ENCODE peak calls at places on chromosome 17, in nine cellular contexts. One of them, this sample, is unnamed.

GRCh38 chr17:77681820-77682219 is 276.7 kb upstream of the TNRC6C start:
- DNase-seq in astrocyte of the cerebellum: peak
- DNase-seq in glutamatergic neuron: no peak
- DNase-seq in endothelial cell: no peak
- DNase-seq in OCI-LY7: no peak
- DNase-seq in left ventricle myocardium inferior: peak
- DNase-seq in astrocyte of the spinal cord: no peak
- DNase-seq in transverse colon: peak
- DNase-seq in thoracic aorta: no peak
- DNase-seq in this sample: no peak

GRCh38 chr17:564526-564925 is 150.1 kb downstream of the VPS53 start:
- DNase-seq in astrocyte of the cerebellum: no peak
- DNase-seq in glutamatergic neuron: no peak
- DNase-seq in endothelial cell: no peak
- DNase-seq in OCI-LY7: no peak
- DNase-seq in left ventricle myocardium inferior: no peak
- DNase-seq in astrocyte of the spinal cord: no peak
- DNase-seq in transverse colon: no peak
- DNase-seq in thoracic aorta: no peak
- DNase-seq in this sample: no peak

GRCh38 chr17:75125984-75126383 is 5.6 kb downstream of the NT5C start:
- DNase-seq in astrocyte of the cerebellum: no peak
- DNase-seq in glutamatergic neuron: no peak
- DNase-seq in endothelial cell: no peak
- DNase-seq in OCI-LY7: peak
- DNase-seq in left ventricle myocardium inferior: no peak
- DNase-seq in astrocyte of the spinal cord: no peak
- DNase-seq in transverse colon: no peak
- DNase-seq in thoracic aorta: no peak
- DNase-seq in this sample: no peak

GRCh38 chr17:68718924-68719323 is 117.8 kb upstream of the FAM20A start:
- DNase-seq in astrocyte of the cerebellum: no peak
- DNase-seq in glutamatergic neuron: no peak
- DNase-seq in endothelial cell: no peak
- DNase-seq in OCI-LY7: no peak
- DNase-seq in left ventricle myocardium inferior: no peak
- DNase-seq in astrocyte of the spinal cord: no peak
- DNase-seq in transverse colon: no peak
- DNase-seq in thoracic aorta: no peak
- DNase-seq in this sample: no peak

GRCh38 chr17:4584125-4584834 is at the start of gene SMTNL2:
- DNase-seq in astrocyte of the cerebellum: no peak
- DNase-seq in glutamatergic neuron: peak
- DNase-seq in endothelial cell: peak
- DNase-seq in OCI-LY7: no peak
- DNase-seq in left ventricle myocardium inferior: peak
- DNase-seq in astrocyte of the spinal cord: no peak
- DNase-seq in transverse colon: no peak
- DNase-seq in thoracic aorta: no peak
- DNase-seq in this sample: no peak

GRCh38 chr17:81329279-81329926 is 34.3 kb upstream of the SLC38A10 start:
- DNase-seq in astrocyte of the cerebellum: peak
- DNase-seq in glutamatergic neuron: peak
- DNase-seq in endothelial cell: no peak
- DNase-seq in OCI-LY7: no peak
- DNase-seq in left ventricle myocardium inferior: peak
- DNase-seq in astrocyte of the spinal cord: peak
- DNase-seq in transverse colon: peak
- DNase-seq in thoracic aorta: no peak
- DNase-seq in this sample: peak

GRCh38 chr17:40986920-40987319 is 2.8 kb upstream of the KRT40 start:
- DNase-seq in astrocyte of the cerebellum: no peak
- DNase-seq in glutamatergic neuron: no peak
- DNase-seq in endothelial cell: no peak
- DNase-seq in OCI-LY7: no peak
- DNase-seq in left ventricle myocardium inferior: no peak
- DNase-seq in astrocyte of the spinal cord: no peak
- DNase-seq in transverse colon: no peak
- DNase-seq in thoracic aorta: no peak
- DNase-seq in this sample: no peak

GRCh38 chr17:42679492-42680330 is 1.9 kb downstream of the CCR10 start:
- DNase-seq in astrocyte of the cerebellum: no peak
- DNase-seq in glutamatergic neuron: peak
- DNase-seq in endothelial cell: peak
- DNase-seq in OCI-LY7: peak
- DNase-seq in left ventricle myocardium inferior: peak
- DNase-seq in astrocyte of the spinal cord: peak
- DNase-seq in transverse colon: peak
- DNase-seq in thoracic aorta: no peak
- DNase-seq in this sample: peak

GRCh38 chr17:56819431-56820145 is 14.1 kb downstream of the C17orf67 start:
- DNase-seq in astrocyte of the cerebellum: peak
- DNase-seq in glutamatergic neuron: peak
- DNase-seq in endothelial cell: peak
- DNase-seq in OCI-LY7: peak
- DNase-seq in left ventricle myocardium inferior: no peak
- DNase-seq in astrocyte of the spinal cord: peak
- DNase-seq in transverse colon: peak
- DNase-seq in thoracic aorta: no peak
- DNase-seq in this sample: no peak

GRCh38 chr17:5705081-5705875 is 121.0 kb upstream of the NLRP1 start:
- DNase-seq in astrocyte of the cerebellum: no peak
- DNase-seq in glutamatergic neuron: peak
- DNase-seq in endothelial cell: peak
- DNase-seq in OCI-LY7: peak
- DNase-seq in left ventricle myocardium inferior: no peak
- DNase-seq in astrocyte of the spinal cord: no peak
- DNase-seq in transverse colon: no peak
- DNase-seq in thoracic aorta: no peak
- DNase-seq in this sample: no peak

GRCh38 chr17:68390888-68391545 is 66.3 kb downstream of the WIPI1 start:
- DNase-seq in astrocyte of the cerebellum: no peak
- DNase-seq in glutamatergic neuron: no peak
- DNase-seq in endothelial cell: no peak
- DNase-seq in OCI-LY7: no peak
- DNase-seq in left ventricle myocardium inferior: no peak
- DNase-seq in astrocyte of the spinal cord: no peak
- DNase-seq in transverse colon: no peak
- DNase-seq in thoracic aorta: no peak
- DNase-seq in this sample: peak

GRCh38 chr17:57707892-57708291 is 37.2 kb downstream of the CCDC182 start:
- DNase-seq in astrocyte of the cerebellum: no peak
- DNase-seq in glutamatergic neuron: peak
- DNase-seq in endothelial cell: peak
- DNase-seq in OCI-LY7: no peak
- DNase-seq in left ventricle myocardium inferior: no peak
- DNase-seq in astrocyte of the spinal cord: no peak
- DNase-seq in transverse colon: no peak
- DNase-seq in thoracic aorta: no peak
- DNase-seq in this sample: no peak

GRCh38 chr17:72393553-72393952 is 272.7 kb downstream of the SOX9 start:
- DNase-seq in astrocyte of the cerebellum: no peak
- DNase-seq in glutamatergic neuron: no peak
- DNase-seq in endothelial cell: no peak
- DNase-seq in OCI-LY7: no peak
- DNase-seq in left ventricle myocardium inferior: no peak
- DNase-seq in astrocyte of the spinal cord: peak
- DNase-seq in transverse colon: no peak
- DNase-seq in thoracic aorta: no peak
- DNase-seq in this sample: no peak

GRCh38 chr17:77208217-77208808 is 67.5 kb downstream of the SEC14L1 start:
- DNase-seq in astrocyte of the cerebellum: peak
- DNase-seq in glutamatergic neuron: no peak
- DNase-seq in endothelial cell: peak
- DNase-seq in OCI-LY7: no peak
- DNase-seq in left ventricle myocardium inferior: no peak
- DNase-seq in astrocyte of the spinal cord: peak
- DNase-seq in transverse colon: no peak
- DNase-seq in thoracic aorta: no peak
- DNase-seq in this sample: peak

GRCh38 chr17:55524440-55525220 is 13.4 kb upstream of the SMIM36 start:
- DNase-seq in astrocyte of the cerebellum: no peak
- DNase-seq in glutamatergic neuron: no peak
- DNase-seq in endothelial cell: no peak
- DNase-seq in OCI-LY7: no peak
- DNase-seq in left ventricle myocardium inferior: no peak
- DNase-seq in astrocyte of the spinal cord: no peak
- DNase-seq in transverse colon: no peak
- DNase-seq in thoracic aorta: no peak
- DNase-seq in this sample: no peak

GRCh38 chr17:17672453-17673368 is 8.5 kb upstream of the RAI1 start:
- DNase-seq in astrocyte of the cerebellum: no peak
- DNase-seq in glutamatergic neuron: no peak
- DNase-seq in endothelial cell: no peak
- DNase-seq in OCI-LY7: peak
- DNase-seq in left ventricle myocardium inferior: no peak
- DNase-seq in astrocyte of the spinal cord: no peak
- DNase-seq in transverse colon: no peak
- DNase-seq in thoracic aorta: no peak
- DNase-seq in this sample: no peak

GRCh38 chr17:7211512-7212277 is 7.9 kb downstream of the DLG4 start:
- DNase-seq in astrocyte of the cerebellum: no peak
- DNase-seq in glutamatergic neuron: no peak
- DNase-seq in endothelial cell: no peak
- DNase-seq in OCI-LY7: no peak
- DNase-seq in left ventricle myocardium inferior: peak
- DNase-seq in astrocyte of the spinal cord: no peak
- DNase-seq in transverse colon: no peak
- DNase-seq in thoracic aorta: no peak
- DNase-seq in this sample: no peak

GRCh38 chr17:80292557-80292956 is 31.9 kb downstream of the RNF213 start:
- DNase-seq in astrocyte of the cerebellum: no peak
- DNase-seq in glutamatergic neuron: peak
- DNase-seq in endothelial cell: no peak
- DNase-seq in OCI-LY7: no peak
- DNase-seq in left ventricle myocardium inferior: no peak
- DNase-seq in astrocyte of the spinal cord: no peak
- DNase-seq in transverse colon: no peak
- DNase-seq in thoracic aorta: no peak
- DNase-seq in this sample: no peak
- TF ChIP-seq CTCF in astrocyte of the cerebellum: peak
- TF ChIP-seq CTCF in glutamatergic neuron: no peak
- TF ChIP-seq CTCF in endothelial cell: no peak
- TF ChIP-seq CTCF in OCI-LY7: no peak
- TF ChIP-seq CTCF in left ventricle myocardium inferior: no peak
- TF ChIP-seq CTCF in astrocyte of the spinal cord: peak
- TF ChIP-seq CTCF in transverse colon: no peak
- TF ChIP-seq CTCF in thoracic aorta: no peak
- TF ChIP-seq CTCF in this sample: no peak

DNA sequence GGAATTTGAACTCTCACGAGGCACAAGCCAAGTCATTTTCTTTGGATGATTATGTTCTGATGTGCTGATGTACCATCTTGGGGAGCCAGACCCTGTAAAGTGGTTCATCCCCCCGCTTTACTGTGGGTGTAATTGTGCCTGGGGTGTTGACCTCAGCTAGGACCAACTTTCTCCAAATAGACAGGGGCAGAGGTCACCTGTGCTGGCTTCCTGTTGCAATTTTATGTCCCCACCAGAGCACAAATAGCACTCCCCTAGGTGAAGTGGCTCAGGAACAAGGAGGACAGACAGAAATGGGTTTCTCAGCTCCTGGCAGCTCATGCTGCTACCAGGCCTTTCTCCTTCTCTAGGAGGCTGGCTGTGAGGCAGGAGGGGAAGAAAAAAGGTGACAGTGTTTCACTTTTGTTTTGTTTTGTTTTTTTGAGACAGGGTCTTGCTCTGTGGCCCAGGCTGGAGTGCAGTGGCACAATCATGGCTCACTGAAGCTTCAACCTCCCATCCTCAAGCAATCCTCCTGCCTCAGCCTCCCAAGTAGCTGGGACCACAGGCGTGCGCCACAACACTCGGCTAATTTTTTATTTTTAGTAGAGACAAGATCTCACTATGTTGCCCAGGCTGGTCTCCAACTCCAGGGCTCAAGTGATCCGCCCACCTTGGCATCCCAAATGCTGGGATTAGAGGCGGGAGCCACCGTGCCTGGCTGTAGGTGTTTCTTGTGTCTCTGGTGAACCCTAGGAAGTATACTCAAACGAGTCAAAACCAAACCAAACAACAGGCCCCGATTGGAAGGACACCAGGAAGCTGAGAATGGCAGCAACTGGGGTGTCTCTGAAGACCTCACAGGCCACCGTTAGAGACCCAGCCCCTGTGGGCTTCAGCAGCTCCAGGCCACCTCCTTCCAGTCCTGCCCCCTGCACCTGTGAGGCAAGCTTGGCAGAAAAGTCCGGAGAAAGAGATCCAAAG is 32.5 kb upstream of the WFIKKN2 start:
- DNase-seq in astrocyte of the cerebellum: no peak
- DNase-seq in glutamatergic neuron: no peak
- DNase-seq in endothelial cell: no peak
- DNase-seq in OCI-LY7: no peak
- DNase-seq in left ventricle myocardium inferior: no peak
- DNase-seq in astrocyte of the spinal cord: no peak
- DNase-seq in transverse colon: no peak
- DNase-seq in thoracic aorta: no peak
- DNase-seq in this sample: no peak
- TF ChIP-seq CTCF in astrocyte of the cerebellum: no peak
- TF ChIP-seq CTCF in glutamatergic neuron: no peak
- TF ChIP-seq CTCF in endothelial cell: no peak
- TF ChIP-seq CTCF in OCI-LY7: no peak
- TF ChIP-seq CTCF in left ventricle myocardium inferior: no peak
- TF ChIP-seq CTCF in astrocyte of the spinal cord: no peak
- TF ChIP-seq CTCF in transverse colon: no peak
- TF ChIP-seq CTCF in thoracic aorta: no peak
- TF ChIP-seq CTCF in this sample: no peak

GRCh38 chr17:1907216-1907631 is 77.4 kb downstream of the RPA1 start:
- DNase-seq in astrocyte of the cerebellum: no peak
- DNase-seq in glutamatergic neuron: no peak
- DNase-seq in endothelial cell: no peak
- DNase-seq in OCI-LY7: no peak
- DNase-seq in left ventricle myocardium inferior: no peak
- DNase-seq in astrocyte of the spinal cord: no peak
- DNase-seq in transverse colon: no peak
- DNase-seq in thoracic aorta: no peak
- DNase-seq in this sample: no peak
- TF ChIP-seq CTCF in astrocyte of the cerebellum: no peak
- TF ChIP-seq CTCF in glutamatergic neuron: no peak
- TF ChIP-seq CTCF in endothelial cell: no peak
- TF ChIP-seq CTCF in OCI-LY7: no peak
- TF ChIP-seq CTCF in left ventricle myocardium inferior: no peak
- TF ChIP-seq CTCF in astrocyte of the spinal cord: no peak
- TF ChIP-seq CTCF in transverse colon: no peak
- TF ChIP-seq CTCF in thoracic aorta: no peak
- TF ChIP-seq CTCF in this sample: no peak

GRCh38 chr17:47850692-47851573 is at the start of gene SP6:
- DNase-seq in astrocyte of the cerebellum: no peak
- DNase-seq in glutamatergic neuron: peak
- DNase-seq in endothelial cell: peak
- DNase-seq in OCI-LY7: no peak
- DNase-seq in left ventricle myocardium inferior: peak
- DNase-seq in astrocyte of the spinal cord: peak
- DNase-seq in transverse colon: peak
- DNase-seq in thoracic aorta: no peak
- DNase-seq in this sample: no peak
- TF ChIP-seq CTCF in astrocyte of the cerebellum: peak
- TF ChIP-seq CTCF in glutamatergic neuron: no peak
- TF ChIP-seq CTCF in endothelial cell: no peak
- TF ChIP-seq CTCF in OCI-LY7: no peak
- TF ChIP-seq CTCF in left ventricle myocardium inferior: peak
- TF ChIP-seq CTCF in astrocyte of the spinal cord: no peak
- TF ChIP-seq CTCF in transverse colon: peak
- TF ChIP-seq CTCF in thoracic aorta: no peak
- TF ChIP-seq CTCF in this sample: no peak

This sample was measured in tibial artery.